ENCODE peak calls at places on chromosomes 16 and 17, in six cellular contexts. C is GOT3, D is NCI-H146, A is neuronal stem cell, M is GDM1, Z is stromal cell of bone marrow. L is an unnamed sample.

GRCh38 chr16:15523092-15523541 is 88.7 kb downstream of the BMERB1 start:
- DNase-seq in D (no peak), A (no peak), Z (no peak), M (no peak), C (no peak), L (no peak)

GRCh38 chr17:58176200-58176599 is 9.4 kb downstream of the OR4D2 start:
- DNase-seq in Z (no peak), A (peak), D (no peak), C (no peak), M (no peak), L (no peak)

GRCh38 chr16:4004206-4004605 is 112.0 kb downstream of the ADCY9 start:
- DNase-seq in D (no peak), M (no peak), Z (no peak), A (no peak), C (no peak), L (no peak)

GRCh38 chr17:82664276-82664575 is 16.0 kb upstream of the WDR45B start:
- DNase-seq in M (no peak), A (no peak), D (no peak), C (no peak), Z (no peak), L (no peak)

GRCh38 chr16:58195344-58195743 is 2.6 kb downstream of the CSNK2A2 start:
- DNase-seq in Z (no peak), C (no peak), M (no peak), D (no peak), A (no peak), L (no peak)

GRCh38 chr16:24999088-24999670 is 16.0 kb downstream of the ARHGAP17 start:
- DNase-seq in M (no peak), D (no peak), Z (no peak), C (no peak), A (no peak), L (no peak)

GRCh38 chr17:19244357-19244756 is 7.2 kb downstream of the EPN2 start:
- DNase-seq in M (no peak), A (no peak), Z (no peak), C (no peak), D (no peak), L (no peak)

GRCh38 chr17:42686520-42687137 is 4.3 kb downstream of the CNTNAP1 start:
- DNase-seq in D (no peak), M (no peak), Z (no peak), C (no peak), A (no peak), L (no peak)

GRCh38 chr16:69396187-69397061 is 10.6 kb upstream of the TERF2 start:
- DNase-seq in Z (peak), C (no peak), D (peak), A (peak), M (peak), L (peak)

GRCh38 chr17:17613708-17614114 is 22.2 kb upstream of the PEMT start:
- DNase-seq in C (no peak), D (peak), Z (peak), M (peak), A (peak), L (peak)

GRCh38 chr16:12661656-12662172 is 142.0 kb downstream of the CPPED1 start:
- DNase-seq in C (no peak), Z (no peak), M (peak), A (peak), D (no peak), L (no peak)

GRCh38 chr17:41421116-41421515 is 3.3 kb downstream of the KRT37 start:
- DNase-seq in D (no peak), A (no peak), M (no peak), Z (no peak), C (no peak), L (no peak)

GRCh38 chr16:70730016-70730415 is 44.2 kb upstream of the MTSS2 start:
- DNase-seq in C (no peak), A (no peak), D (no peak), M (no peak), Z (no peak), L (no peak)

GRCh38 chr17:69492410-69493071 is 78.0 kb downstream of the MAP2K6 start:
- DNase-seq in A (no peak), M (no peak), Z (no peak), D (no peak), C (no peak), L (no peak)

GRCh38 chr16:85312174-85312573 is 199.9 kb upstream of the CIBAR2 start:
- DNase-seq in A (no peak), D (no peak), Z (no peak), M (no peak), C (no peak), L (no peak)

GRCh38 chr16:48912360-48912759 is 302.4 kb upstream of the N4BP1 start:
- DNase-seq in D (no peak), M (no peak), Z (no peak), C (no peak), A (no peak), L (no peak)

GRCh38 chr17:72457712-72458111 is 336.9 kb downstream of the SOX9 start:
- DNase-seq in M (no peak), A (no peak), Z (no peak), D (no peak), C (no peak), L (no peak)

GRCh38 chr16:73615256-73615655 is 567.3 kb upstream of the ZFHX3 start:
- DNase-seq in C (no peak), Z (no peak), A (no peak), M (no peak), D (no peak), L (no peak)